ENCODE peak calls at places on chromosomes 5 and 9, in ten cellular contexts. H is fibroblast of mammary gland, U is A549, M is T-helper 1 cell, A is stomach, Y is cardiac muscle cell, W is NCI-H460, I is non-pigmented ciliary epithelial cell, X is M059J, S is CMK. D is an unnamed sample.

GRCh38 chr9:94018628-94019027 is 63.5 kb upstream of the BARX1 start:
- DNase-seq in I (no peak), X (no peak), Y (peak), U (no peak), M (no peak), W (no peak), S (no peak), H (peak), A (no peak), D (no peak)

GRCh38 chr5:158895573-158895972 is 204.1 kb downstream of the EBF1 start:
- DNase-seq in A (no peak), W (no peak), S (no peak), U (no peak), H (peak), M (no peak), I (no peak), Y (no peak), X (no peak), D (no peak)

GRCh38 chr5:1294839-1295649 is at the start of gene TERT:
- DNase-seq in I (no peak), M (peak), Y (peak), S (peak), H (no peak), W (peak), A (peak), X (peak), U (peak), D (no peak)

GRCh38 chr9:20988916-20989315 is 42.5 kb downstream of the HACD4 start:
- DNase-seq in I (no peak), A (no peak), Y (no peak), W (no peak), X (no peak), U (no peak), M (no peak), H (peak), S (no peak), D (no peak)

GRCh38 chr9:34413229-34413852 is 36.6 kb upstream of the MYORG start:
- DNase-seq in X (peak), S (no peak), W (peak), Y (peak), I (peak), H (peak), U (peak), A (peak), M (no peak), D (no peak)

GRCh38 chr9:31210982-31211570 is 1173.4 kb upstream of the ACO1 start:
- DNase-seq in S (peak), I (no peak), W (peak), U (no peak), Y (no peak), M (no peak), H (no peak), A (no peak), X (peak), D (no peak)

GRCh38 chr5:42811591-42812392 is at the start of gene SELENOP:
- DNase-seq in Y (peak), I (no peak), H (peak), U (no peak), S (no peak), X (peak), W (no peak), M (no peak), A (peak), D (peak)

GRCh38 chr5:40046792-40047191 is 622.0 kb upstream of the DAB2 start:
- DNase-seq in M (no peak), H (peak), U (no peak), A (no peak), W (no peak), I (peak), Y (no peak), S (no peak), X (peak), D (no peak)

GRCh38 chr5:153523196-153523595 is 32.7 kb downstream of the GRIA1 start:
- DNase-seq in H (peak), I (peak), M (no peak), S (no peak), U (no peak), W (no peak), Y (no peak), A (no peak), X (peak), D (no peak)

GRCh38 chr5:65334077-65334476 is 147.6 kb downstream of the ADAMTS6 start:
- DNase-seq in I (no peak), H (no peak), S (no peak), Y (peak), X (no peak), M (no peak), U (no peak), W (no peak), A (peak), D (peak)

GRCh38 chr9:125586173-125586512 is 120.9 kb downstream of the MAPKAP1 start:
- DNase-seq in H (no peak), W (no peak), I (no peak), S (no peak), A (no peak), Y (no peak), M (no peak), U (no peak), X (no peak), D (no peak)

GRCh38 chr9:136339173-136339957 is 12.0 kb downstream of the GPSM1 start:
- DNase-seq in I (no peak), M (no peak), W (peak), Y (peak), X (peak), S (peak), A (peak), H (peak), U (peak), D (peak)

GRCh38 chr5:29794146-29794787 is 1399.2 kb upstream of the CDH6 start:
- DNase-seq in Y (peak), U (no peak), A (no peak), I (no peak), X (no peak), M (no peak), H (no peak), S (no peak), W (peak), D (no peak)

GRCh38 chr5:16076657-16077056 is 102.9 kb downstream of the MARCHF11 start:
- DNase-seq in W (no peak), S (no peak), X (peak), Y (no peak), I (no peak), A (no peak), U (no peak), M (no peak), H (no peak), D (no peak)

GRCh38 chr9:97564291-97565175 is 63.1 kb downstream of the TMOD1 start:
- DNase-seq in H (peak), I (peak), Y (no peak), S (no peak), W (no peak), U (peak), A (peak), X (peak), M (no peak), D (peak)

GRCh38 chr5:137778772-137779564 is 24.8 kb upstream of the HNRNPA0 start:
- DNase-seq in M (no peak), Y (peak), H (peak), W (peak), S (no peak), I (no peak), U (no peak), X (peak), A (no peak), D (no peak)

GRCh38 chr5:53937467-53937866 is 372.9 kb downstream of the ARL15 start:
- DNase-seq in I (no peak), A (no peak), W (no peak), H (no peak), M (no peak), U (no peak), S (no peak), Y (no peak), X (no peak), D (no peak)

GRCh38 chr9:72274916-72275315 is 90.1 kb downstream of the ZFAND5 start:
- DNase-seq in S (no peak), M (no peak), A (no peak), H (no peak), U (no peak), X (peak), W (no peak), I (no peak), Y (no peak), D (no peak)

GRCh38 chr5:158701406-158702177 is 398.1 kb downstream of the EBF1 start:
- DNase-seq in U (peak), A (no peak), M (no peak), S (no peak), W (peak), I (no peak), Y (no peak), X (peak), H (peak), D (no peak)

GRCh38 chr9:38181866-38182265 is 112.8 kb upstream of the SHB start:
- DNase-seq in M (no peak), Y (no peak), I (no peak), U (no peak), A (no peak), S (no peak), X (no peak), W (no peak), H (peak), D (no peak)

GRCh38 chr9:104831681-104832080 is 67.8 kb downstream of the NIPSNAP3B start:
- DNase-seq in Y (no peak), M (no peak), I (peak), S (no peak), X (peak), H (peak), U (no peak), A (no peak), W (no peak), D (no peak)

GRCh38 chr5:6676702-6677101 is 36.5 kb upstream of the TENT4A start:
- DNase-seq in S (no peak), W (no peak), U (no peak), A (no peak), X (peak), H (peak), I (no peak), M (no peak), Y (no peak), D (no peak)

GRCh38 chr9:6106576-6107339 is 91.3 kb upstream of the RANBP6 start:
- DNase-seq in X (peak), U (peak), I (no peak), H (peak), M (no peak), W (peak), Y (peak), S (no peak), A (no peak), D (peak)

GRCh38 chr5:160118349-160119141 is 705 bp downstream of the PWWP2A start:
- DNase-seq in U (peak), M (peak), S (no peak), H (no peak), W (no peak), X (peak), I (no peak), Y (peak), A (peak), D (peak)

GRCh38 chr9:129868571-129869486 is 33.6 kb downstream of the USP20 start:
- DNase-seq in S (no peak), I (no peak), A (peak), M (peak), Y (no peak), X (no peak), H (no peak), W (no peak), U (no peak), D (no peak)

GRCh38 chr5:66074891-66075290 is 69.2 kb upstream of the SREK1 start:
- DNase-seq in I (no peak), U (no peak), M (no peak), Y (no peak), H (no peak), W (no peak), S (no peak), X (no peak), A (no peak), D (no peak)

GRCh38 chr5:175922192-175922885 is 45.8 kb downstream of the THOC3 start:
- DNase-seq in S (no peak), A (no peak), U (peak), I (peak), M (no peak), W (no peak), Y (no peak), X (peak), H (peak), D (no peak)

GRCh38 chr5:132439521-132440206 is 50.9 kb downstream of the IRF1 start:
- DNase-seq in A (no peak), I (no peak), M (no peak), H (peak), Y (no peak), U (no peak), X (peak), S (no peak), W (no peak), D (peak)

GRCh38 chr9:127128341-127129072 is 6.1 kb upstream of the ANGPTL2 start:
- DNase-seq in M (no peak), Y (no peak), I (no peak), U (no peak), X (peak), W (no peak), A (no peak), S (no peak), H (peak), D (no peak)

GRCh38 chr9:1077616-1078015 is 27.5 kb downstream of the DMRT2 start:
- DNase-seq in A (no peak), W (no peak), U (no peak), M (no peak), X (peak), I (no peak), Y (no peak), H (no peak), S (no peak), D (no peak)

GRCh38 chr5:76402251-76402879 is 720 bp upstream of the IQGAP2 start:
- DNase-seq in S (peak), I (no peak), U (peak), Y (peak), A (peak), M (peak), W (no peak), X (no peak), H (no peak), D (peak)

GRCh38 chr9:127509261-127509954 is 58.1 kb downstream of the LRSAM1 start:
- DNase-seq in M (no peak), A (no peak), H (no peak), W (no peak), X (no peak), Y (peak), S (no peak), I (no peak), U (no peak), D (no peak)

D was measured in body of pancreas.